ENCODE peak calls at places on chromosomes 1 and 21, in five cellular contexts. R, L, C, E and Z are unnamed samples.

GRCh38 chr1:234697741-234698140 is 87.8 kb upstream of the IRF2BP2 start:
- DNase-seq in R (no peak), L (no peak), C (no peak), E (no peak), Z (no peak)

GRCh38 chr21:44699502-44700001 is 2.6 kb downstream of the KRTAP10-12 start:
- DNase-seq in R (peak; percentile 24), L (no peak), C (no peak), E (no peak), Z (no peak)

GRCh38 chr1:96509944-96510343 is 211.6 kb upstream of the PTBP2 start:
- DNase-seq in R (no peak), L (no peak), C (no peak), E (no peak), Z (no peak)

GRCh38 chr1:155834296-155834926 is 22.6 kb downstream of the GON4L start:
- DNase-seq in R (no peak), L (no peak), C (no peak), E (peak; percentile 37), Z (no peak)

GRCh38 chr1:187261637-187262036 is 432.9 kb downstream of the PLA2G4A start:
- DNase-seq in R (no peak), L (no peak), C (no peak), E (no peak), Z (no peak)

GRCh38 chr1:91546876-91547275 is 46.2 kb downstream of the CDC7 start:
- DNase-seq in R (no peak), L (no peak), C (no peak), E (no peak), Z (no peak)

GRCh38 chr1:246681822-246682221 is 42.4 kb upstream of the SCCPDH start:
- DNase-seq in R (no peak), L (no peak), C (no peak), E (no peak), Z (no peak)

GRCh38 chr1:54120698-54121481 is 31.9 kb downstream of the CDCP2 start:
- DNase-seq in R (no peak), L (no peak), C (no peak), E (no peak), Z (no peak)

GRCh38 chr1:7611421-7612010 is 159.6 kb upstream of the VAMP3 start:
- DNase-seq in R (no peak), L (no peak), C (no peak), E (no peak), Z (no peak)

GRCh38 chr1:214933375-214933774 is 149.2 kb upstream of the KCNK2 start:
- DNase-seq in R (no peak), L (no peak), C (no peak), E (peak; percentile 30), Z (no peak)

GRCh38 chr1:208879025-208879424 is 634.8 kb upstream of the PLXNA2 start:
- DNase-seq in R (no peak), L (no peak), C (no peak), E (no peak), Z (no peak)

GRCh38 chr1:41700986-41701535 is 216.6 kb upstream of the EDN2 start:
- DNase-seq in R (no peak), L (no peak), C (no peak), E (no peak), Z (no peak)

GRCh38 chr1:183282101-183282855 is 96.2 kb downstream of the LAMC2 start:
- DNase-seq in R (peak; percentile 48), L (no peak), C (no peak), E (no peak), Z (no peak)

DNA sequence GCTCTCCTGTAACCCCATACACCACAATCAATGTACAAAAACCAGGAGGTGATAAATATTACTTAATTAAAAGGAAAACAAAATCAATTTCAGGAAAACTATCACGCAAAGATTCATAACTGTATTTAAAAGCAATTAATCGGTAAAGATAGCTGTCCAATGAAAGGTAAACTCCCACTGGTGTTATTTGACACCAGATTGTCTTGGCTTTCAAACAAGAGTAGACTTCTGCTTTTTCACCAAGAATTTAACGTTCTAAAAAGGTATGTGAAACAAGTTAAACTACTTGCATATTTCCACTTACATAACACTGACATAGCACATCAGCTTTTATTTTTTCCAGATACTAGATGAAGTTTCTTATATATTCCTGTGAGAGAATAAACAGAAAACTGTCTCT is 3.5 kb downstream of the PLPP3 start:
- DNase-seq in R (no peak), L (no peak), C (no peak), E (no peak), Z (no peak)
- H3K4me3 ChIP-seq in R (no peak overlapping the region), L (no peak overlapping the region), C (peak overlapping the region; percentile 90), E (peak overlapping the region; percentile 79), Z (no peak overlapping the region)

DNA sequence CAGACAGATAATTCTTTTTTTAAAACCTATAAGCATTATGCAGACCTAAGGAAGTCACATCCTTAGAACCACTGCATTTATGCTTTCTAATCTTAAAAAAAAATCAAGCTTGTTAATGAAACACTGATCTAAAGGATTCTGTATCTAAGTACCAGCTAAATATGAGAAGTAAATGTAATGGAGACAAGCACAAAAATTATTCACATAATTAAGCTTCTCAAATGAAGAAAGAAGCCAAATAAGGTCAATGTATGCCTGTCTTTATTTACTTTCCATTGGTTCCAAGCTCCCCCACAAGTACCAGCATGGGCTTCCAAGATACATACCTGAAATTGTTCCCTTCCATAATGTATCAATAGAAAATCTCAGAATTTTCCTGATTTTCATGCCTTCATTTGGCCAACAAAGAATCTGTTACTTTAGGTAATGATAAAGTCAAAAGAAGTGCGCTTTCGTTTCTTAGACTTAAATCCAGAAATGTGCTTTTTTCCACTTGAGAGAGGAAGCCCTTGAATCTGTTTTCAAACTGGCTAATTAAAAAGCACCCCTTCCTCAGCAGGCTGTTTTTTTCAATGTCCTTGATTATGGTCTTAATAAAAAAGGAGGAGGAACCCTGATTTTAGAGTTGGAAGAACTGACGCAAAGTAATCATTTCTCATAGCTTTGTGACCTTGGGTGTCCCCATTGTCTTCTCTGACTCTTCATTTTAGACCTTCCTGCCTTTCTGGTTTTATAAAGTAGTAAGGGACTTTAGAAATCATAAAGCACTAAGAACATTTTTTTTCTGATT is 3.8 kb downstream of the RGS2 start:
- DNase-seq in R (no peak), L (no peak), C (no peak), E (no peak), Z (no peak)
- H3K4me3 ChIP-seq in R (no peak overlapping the region), L (no peak overlapping the region), C (no peak overlapping the region), E (no peak overlapping the region), Z (no peak overlapping the region)

DNA sequence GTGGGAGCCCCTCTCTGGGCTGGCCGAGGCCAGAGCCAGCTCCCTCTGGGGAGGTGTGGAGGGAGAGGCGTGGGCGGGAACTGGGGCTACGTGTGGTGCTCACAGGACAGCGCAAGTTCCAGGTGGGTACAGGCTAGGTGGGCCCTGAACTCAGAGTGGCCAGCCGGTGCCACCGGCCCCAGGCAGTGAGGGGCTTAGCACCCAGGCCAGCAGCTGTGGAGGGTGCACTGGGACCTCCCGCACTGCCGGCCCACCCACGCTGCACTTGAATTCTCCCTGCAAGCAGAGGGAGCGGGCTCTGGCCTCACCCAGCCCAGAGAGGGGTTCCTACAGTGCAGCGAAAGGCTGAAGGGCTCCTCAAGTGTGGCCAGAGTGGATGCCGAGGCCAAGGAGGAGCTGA is 20.2 kb downstream of the PRAMEF20 start:
- DNase-seq in R (no peak), L (no peak), C (no peak), E (no peak), Z (no peak)
- H3K4me3 ChIP-seq in R (no peak overlapping the region), L (no peak overlapping the region), C (no peak overlapping the region), E (no peak overlapping the region), Z (no peak overlapping the region)

GRCh38 chr1:223717695-223718363 is 5.5 kb downstream of the CAPN2 start:
- DNase-seq in R (no peak), L (no peak), C (no peak), E (no peak), Z (no peak)
- H3K4me3 ChIP-seq in R (no peak overlapping the region), L (no peak overlapping the region), C (no peak overlapping the region), E (no peak overlapping the region), Z (no peak overlapping the region)

DNA sequence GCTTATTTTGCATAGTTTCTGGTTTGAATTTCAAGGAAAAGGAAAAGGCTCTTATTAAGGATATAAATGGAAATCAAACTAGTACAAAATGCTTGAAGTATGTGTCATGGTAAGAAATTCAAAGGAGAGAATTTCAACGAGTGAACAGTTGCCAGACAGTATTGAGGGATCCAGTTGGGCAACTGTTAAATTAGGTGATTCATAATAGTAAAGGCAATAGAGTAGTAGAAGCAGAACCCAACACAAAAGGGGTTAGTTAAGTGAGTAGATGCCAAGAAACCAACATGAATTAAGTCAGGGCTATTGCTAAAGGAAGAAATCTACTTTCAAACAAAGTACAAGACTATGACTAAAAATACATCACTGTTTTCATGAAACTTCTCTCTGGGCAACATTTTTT is 1.0 kb downstream of the GBP5 start:
- DNase-seq in R (no peak), L (no peak), C (no peak), E (peak; percentile 4), Z (no peak)
- H3K4me3 ChIP-seq in R (no peak overlapping the region), L (peak overlapping the region; percentile 50), C (no peak overlapping the region), E (no peak overlapping the region), Z (peak overlapping the region; percentile 55)